ENCODE peak calls at places on chromosomes 11 and 22, in five cellular contexts. One of them, this sample, is unnamed.
A peak's percentile ranks its signal among the peaks of the same experiment; 100 is the strongest.

GRCh38 chr11:14267861-14268635 is 90.9 kb downstream of the RRAS2 start:
- DNase-seq in neural progenitor cell: no peak
- DNase-seq in fibroblast of mammary gland: no peak
- DNase-seq in adipocyte: peak; percentile 80
- DNase-seq in cardiac muscle cell: no peak
- DNase-seq in this sample: no peak

GRCh38 chr11:118396097-118396501 is 5.3 kb upstream of the ATP5MG start:
- DNase-seq in neural progenitor cell: no peak
- DNase-seq in fibroblast of mammary gland: no peak
- DNase-seq in adipocyte: no peak
- DNase-seq in cardiac muscle cell: no peak
- DNase-seq in this sample: no peak

GRCh38 chr22:32775957-32776356 is 25.5 kb upstream of the TIMP3 start:
- DNase-seq in neural progenitor cell: peak; percentile 30
- DNase-seq in fibroblast of mammary gland: no peak
- DNase-seq in adipocyte: no peak
- DNase-seq in cardiac muscle cell: no peak
- DNase-seq in this sample: no peak

GRCh38 chr11:128886401-128887119 is 4.6 kb upstream of the KCNJ5 start:
- DNase-seq in neural progenitor cell: peak; percentile 54
- DNase-seq in fibroblast of mammary gland: no peak
- DNase-seq in adipocyte: no peak
- DNase-seq in cardiac muscle cell: peak; percentile 84
- DNase-seq in this sample: peak; percentile 17

GRCh38 chr11:115558635-115559034 is 54.4 kb upstream of the CADM1 start:
- DNase-seq in neural progenitor cell: no peak
- DNase-seq in fibroblast of mammary gland: no peak
- DNase-seq in adipocyte: no peak
- DNase-seq in cardiac muscle cell: no peak
- DNase-seq in this sample: no peak

GRCh38 chr11:130652671-130653335 is 204.4 kb downstream of the ADAMTS15 start:
- DNase-seq in neural progenitor cell: no peak
- DNase-seq in fibroblast of mammary gland: peak; percentile 96
- DNase-seq in adipocyte: peak; percentile 97
- DNase-seq in cardiac muscle cell: no peak
- DNase-seq in this sample: no peak

GRCh38 chr11:119418759-119419158 is 4.2 kb downstream of the THY1 start:
- DNase-seq in neural progenitor cell: no peak
- DNase-seq in fibroblast of mammary gland: no peak
- DNase-seq in adipocyte: no peak
- DNase-seq in cardiac muscle cell: no peak
- DNase-seq in this sample: no peak

GRCh38 chr11:29173660-29174062 is 843.2 kb downstream of the KCNA4 start:
- DNase-seq in neural progenitor cell: no peak
- DNase-seq in fibroblast of mammary gland: peak; percentile 10
- DNase-seq in adipocyte: peak; percentile 72
- DNase-seq in cardiac muscle cell: no peak
- DNase-seq in this sample: no peak

GRCh38 chr11:66842501-66842895 is 743 bp upstream of the RCE1 start:
- DNase-seq in neural progenitor cell: no peak
- DNase-seq in fibroblast of mammary gland: no peak
- DNase-seq in adipocyte: no peak
- DNase-seq in cardiac muscle cell: no peak
- DNase-seq in this sample: no peak

GRCh38 chr11:69825037-69825834 is 6.0 kb upstream of the FGF3 start:
- DNase-seq in neural progenitor cell: no peak
- DNase-seq in fibroblast of mammary gland: no peak
- DNase-seq in adipocyte: no peak
- DNase-seq in cardiac muscle cell: no peak
- DNase-seq in this sample: no peak

GRCh38 chr11:61912530-61912898 is 4.9 kb downstream of the RAB3IL1 start:
- DNase-seq in neural progenitor cell: no peak
- DNase-seq in fibroblast of mammary gland: no peak
- DNase-seq in adipocyte: no peak
- DNase-seq in cardiac muscle cell: no peak
- DNase-seq in this sample: no peak

GRCh38 chr11:62614275-62614674 is 1.2 kb downstream of the ROM1 start:
- DNase-seq in neural progenitor cell: no peak
- DNase-seq in fibroblast of mammary gland: no peak
- DNase-seq in adipocyte: no peak
- DNase-seq in cardiac muscle cell: no peak
- DNase-seq in this sample: no peak

GRCh38 chr11:118109231-118109630 is 22.5 kb upstream of the SMIM35 start:
- DNase-seq in neural progenitor cell: no peak
- DNase-seq in fibroblast of mammary gland: peak; percentile 30
- DNase-seq in adipocyte: peak; percentile 8
- DNase-seq in cardiac muscle cell: no peak
- DNase-seq in this sample: no peak

GRCh38 chr11:68470304-68470811 is 9.8 kb downstream of the PPP6R3 start:
- DNase-seq in neural progenitor cell: no peak
- DNase-seq in fibroblast of mammary gland: no peak
- DNase-seq in adipocyte: no peak
- DNase-seq in cardiac muscle cell: no peak
- DNase-seq in this sample: no peak

GRCh38 chr11:64000026-64000739 is 13.9 kb downstream of the OTUB1 start:
- DNase-seq in neural progenitor cell: peak; percentile 91
- DNase-seq in fibroblast of mammary gland: peak; percentile 69
- DNase-seq in adipocyte: peak; percentile 91
- DNase-seq in cardiac muscle cell: peak; percentile 87
- DNase-seq in this sample: no peak

GRCh38 chr11:87256694-87257340 is 219.1 kb downstream of the TMEM135 start:
- DNase-seq in neural progenitor cell: no peak
- DNase-seq in fibroblast of mammary gland: no peak
- DNase-seq in adipocyte: no peak
- DNase-seq in cardiac muscle cell: no peak
- DNase-seq in this sample: no peak

GRCh38 chr11:30310623-30311022 is 12.3 kb upstream of the ARL14EP start:
- DNase-seq in neural progenitor cell: no peak
- DNase-seq in fibroblast of mammary gland: no peak
- DNase-seq in adipocyte: no peak
- DNase-seq in cardiac muscle cell: no peak
- DNase-seq in this sample: no peak

GRCh38 chr11:126029237-126029636 is 33.4 kb downstream of the CDON start:
- DNase-seq in neural progenitor cell: no peak
- DNase-seq in fibroblast of mammary gland: no peak
- DNase-seq in adipocyte: no peak
- DNase-seq in cardiac muscle cell: no peak
- DNase-seq in this sample: no peak

GRCh38 chr11:107598225-107599139 is 7.5 kb downstream of the ELMOD1 start:
- DNase-seq in neural progenitor cell: peak; percentile 58
- DNase-seq in fibroblast of mammary gland: no peak
- DNase-seq in adipocyte: no peak
- DNase-seq in cardiac muscle cell: peak; percentile 63
- DNase-seq in this sample: no peak

GRCh38 chr11:40029406-40029805 is 1430.0 kb downstream of the LRRC4C start:
- DNase-seq in neural progenitor cell: no peak
- DNase-seq in fibroblast of mammary gland: no peak
- DNase-seq in adipocyte: no peak
- DNase-seq in cardiac muscle cell: no peak
- DNase-seq in this sample: no peak

GRCh38 chr11:113046866-113047265 is 85.6 kb downstream of the NCAM1 start:
- DNase-seq in neural progenitor cell: no peak
- DNase-seq in fibroblast of mammary gland: no peak
- DNase-seq in adipocyte: no peak
- DNase-seq in cardiac muscle cell: no peak
- DNase-seq in this sample: no peak

GRCh38 chr11:59247535-59248227 is 35.0 kb upstream of the MPEG1 start:
- DNase-seq in neural progenitor cell: no peak
- DNase-seq in fibroblast of mammary gland: peak; percentile 67
- DNase-seq in adipocyte: peak; percentile 90
- DNase-seq in cardiac muscle cell: no peak
- DNase-seq in this sample: no peak

GRCh38 chr22:32644252-32645100 is 157.0 kb upstream of the TIMP3 start:
- DNase-seq in neural progenitor cell: no peak
- DNase-seq in fibroblast of mammary gland: no peak
- DNase-seq in adipocyte: peak; percentile 31
- DNase-seq in cardiac muscle cell: no peak
- DNase-seq in this sample: no peak

GRCh38 chr11:125251956-125252355 is 87.4 kb downstream of the PKNOX2 start:
- DNase-seq in neural progenitor cell: no peak
- DNase-seq in fibroblast of mammary gland: no peak
- DNase-seq in adipocyte: no peak
- DNase-seq in cardiac muscle cell: peak; percentile 67
- DNase-seq in this sample: no peak

GRCh38 chr11:36086366-36086765 is 142.5 kb downstream of the LDLRAD3 start:
- DNase-seq in neural progenitor cell: no peak
- DNase-seq in fibroblast of mammary gland: no peak
- DNase-seq in adipocyte: no peak
- DNase-seq in cardiac muscle cell: no peak
- DNase-seq in this sample: no peak

GRCh38 chr22:28464179-28464578 is 215.5 kb downstream of the TTC28 start:
- DNase-seq in neural progenitor cell: no peak
- DNase-seq in fibroblast of mammary gland: no peak
- DNase-seq in adipocyte: no peak
- DNase-seq in cardiac muscle cell: no peak
- DNase-seq in this sample: no peak

GRCh38 chr11:36619502-36619901 is 21.5 kb upstream of the RAG2 start:
- DNase-seq in neural progenitor cell: no peak
- DNase-seq in fibroblast of mammary gland: no peak
- DNase-seq in adipocyte: peak; percentile 12
- DNase-seq in cardiac muscle cell: peak; percentile 12
- DNase-seq in this sample: no peak

GRCh38 chr22:19643448-19644313 is 70.6 kb upstream of the SEPTIN5 start:
- DNase-seq in neural progenitor cell: no peak
- DNase-seq in fibroblast of mammary gland: no peak
- DNase-seq in adipocyte: peak; percentile 32
- DNase-seq in cardiac muscle cell: no peak
- DNase-seq in this sample: no peak

GRCh38 chr22:19644314-19645223 is 69.7 kb upstream of the SEPTIN5 start:
- DNase-seq in neural progenitor cell: no peak
- DNase-seq in fibroblast of mammary gland: peak; percentile 12
- DNase-seq in adipocyte: no peak
- DNase-seq in cardiac muscle cell: no peak
- DNase-seq in this sample: no peak

GRCh38 chr22:19646383-19646782 is 67.9 kb upstream of the SEPTIN5 start:
- DNase-seq in neural progenitor cell: no peak
- DNase-seq in fibroblast of mammary gland: no peak
- DNase-seq in adipocyte: no peak
- DNase-seq in cardiac muscle cell: no peak
- DNase-seq in this sample: no peak

GRCh38 chr22:19645391-19645790 is 68.9 kb upstream of the SEPTIN5 start:
- DNase-seq in neural progenitor cell: no peak
- DNase-seq in fibroblast of mammary gland: no peak
- DNase-seq in adipocyte: no peak
- DNase-seq in cardiac muscle cell: no peak
- DNase-seq in this sample: no peak

GRCh38 chr22:19645905-19646304 is 68.4 kb upstream of the SEPTIN5 start:
- DNase-seq in neural progenitor cell: no peak
- DNase-seq in fibroblast of mammary gland: no peak
- DNase-seq in adipocyte: no peak
- DNase-seq in cardiac muscle cell: no peak
- DNase-seq in this sample: no peak
- H3K4me3 ChIP-seq in neural progenitor cell: no peak overlapping the region
- H3K4me3 ChIP-seq in fibroblast of mammary gland: no peak overlapping the region
- H3K4me3 ChIP-seq in adipocyte: no peak overlapping the region
- H3K4me3 ChIP-seq in cardiac muscle cell: no peak overlapping the region
- H3K4me3 ChIP-seq in this sample: no peak overlapping the region

DNA sequence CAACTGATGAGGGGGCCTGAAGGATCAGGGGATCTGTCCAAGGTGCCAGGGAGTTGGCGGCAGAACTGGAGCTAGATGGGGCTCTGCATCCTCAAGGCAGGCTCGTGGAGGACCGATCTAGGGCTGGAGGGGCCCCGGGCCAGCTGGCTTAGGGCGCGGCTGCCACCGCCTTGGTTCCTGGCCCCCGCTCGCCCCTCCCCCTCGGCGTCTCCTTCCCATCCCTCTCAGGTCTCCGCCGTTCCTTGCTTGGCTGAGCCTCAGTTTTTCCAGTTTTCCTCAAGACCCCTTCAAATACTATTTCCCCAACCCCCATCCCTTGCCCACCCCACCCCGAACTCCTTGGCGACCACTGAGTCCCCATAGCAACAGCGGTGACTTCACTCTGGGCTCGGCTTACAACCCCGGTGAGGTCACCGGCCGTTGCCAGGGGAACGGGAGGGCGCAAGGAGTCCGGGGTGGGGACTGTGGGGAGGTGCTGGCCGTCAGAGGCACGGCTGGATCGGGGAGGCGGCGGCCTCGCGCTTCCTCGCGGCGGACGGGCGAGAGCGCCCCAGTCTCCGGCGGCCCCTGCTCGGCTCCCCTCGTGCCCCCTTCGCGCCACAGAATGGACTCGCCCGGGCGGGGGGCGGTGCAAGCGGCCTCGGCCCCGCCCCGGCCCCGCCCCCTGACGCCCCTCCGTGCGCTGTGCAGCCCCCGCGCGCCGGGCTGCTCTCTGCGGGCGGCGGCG is 7.5 kb downstream of the FREY1 start:
- DNase-seq in neural progenitor cell: peak; percentile 97
- DNase-seq in fibroblast of mammary gland: peak; percentile 84
- DNase-seq in adipocyte: peak; percentile 92
- DNase-seq in cardiac muscle cell: peak; percentile 87
- DNase-seq in this sample: peak; percentile 91
- H3K4me3 ChIP-seq in neural progenitor cell: peak overlapping the region; percentile 65
- H3K4me3 ChIP-seq in fibroblast of mammary gland: peak overlapping the region; percentile 41
- H3K4me3 ChIP-seq in adipocyte: peak overlapping the region; percentile 75
- H3K4me3 ChIP-seq in cardiac muscle cell: peak overlapping the region; percentile 48
- H3K4me3 ChIP-seq in this sample: peak overlapping the region; percentile 48

DNA sequence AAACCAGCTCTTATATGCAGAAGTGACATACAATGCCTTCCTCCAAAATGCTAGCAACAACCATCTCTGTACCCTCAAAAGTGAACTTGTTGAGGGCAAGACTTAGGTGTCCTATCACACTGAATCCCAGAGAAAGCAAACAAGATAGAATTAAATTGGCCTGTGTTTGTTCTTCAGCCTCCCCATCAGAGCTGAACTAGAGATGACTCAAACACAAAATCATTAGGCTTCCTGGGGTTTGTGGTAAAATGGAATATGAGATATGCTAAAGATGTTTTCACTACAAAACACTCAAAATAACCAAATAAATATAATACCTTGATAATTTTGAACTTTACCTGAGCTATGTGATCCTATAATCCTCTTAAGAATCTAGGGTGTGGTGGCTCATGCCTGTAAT is 31.6 kb downstream of the ZNF214 start:
- DNase-seq in neural progenitor cell: no peak
- DNase-seq in fibroblast of mammary gland: peak; percentile 38
- DNase-seq in adipocyte: peak; percentile 39
- DNase-seq in cardiac muscle cell: no peak
- DNase-seq in this sample: no peak
- H3K4me3 ChIP-seq in neural progenitor cell: no peak overlapping the region
- H3K4me3 ChIP-seq in fibroblast of mammary gland: no peak overlapping the region
- H3K4me3 ChIP-seq in adipocyte: no peak overlapping the region
- H3K4me3 ChIP-seq in cardiac muscle cell: no peak overlapping the region
- H3K4me3 ChIP-seq in this sample: no peak overlapping the region

DNA sequence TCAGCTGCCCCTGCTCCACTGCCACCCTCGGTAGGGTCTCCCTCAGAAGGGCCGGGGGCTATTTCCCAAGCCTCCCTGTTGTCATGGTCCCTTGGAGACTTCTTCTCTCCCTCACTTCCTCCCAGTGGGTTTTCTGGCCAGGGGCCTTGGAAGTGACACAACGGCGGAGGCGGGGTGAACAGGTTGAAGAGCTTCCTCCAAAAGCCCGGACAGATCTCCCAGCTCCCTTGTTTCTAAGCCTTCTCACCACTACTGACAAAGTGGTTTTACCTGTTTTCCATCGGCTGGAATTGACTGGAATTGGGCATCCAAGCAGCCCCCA is 14.5 kb downstream of the MYH9 start:
- DNase-seq in neural progenitor cell: no peak
- DNase-seq in fibroblast of mammary gland: no peak
- DNase-seq in adipocyte: no peak
- DNase-seq in cardiac muscle cell: no peak
- DNase-seq in this sample: no peak
- H3K4me3 ChIP-seq in neural progenitor cell: no peak overlapping the region
- H3K4me3 ChIP-seq in fibroblast of mammary gland: no peak overlapping the region
- H3K4me3 ChIP-seq in adipocyte: no peak overlapping the region
- H3K4me3 ChIP-seq in cardiac muscle cell: no peak overlapping the region
- H3K4me3 ChIP-seq in this sample: no peak overlapping the region

This sample was measured in HAP-1.